ENCODE peak calls at places on chromosomes 13 and 19, in eight cellular contexts. D is stimulated activated CD4-positive, alpha-beta T cell treated with anti-CD3 and anti-CD28 coated beads, Interleukin-1b, Interleukin-23, amount 100 ng/mL, for 24 hours; F is HEK293T; M is GM04504; O is neural progenitor cell; K is RWPE1; E is stimulated activated CD8-positive, alpha-beta memory T cell treated with anti-CD3 and anti-CD28 coated beads, Interleukin-2, amount 100 ng/mL, for 1 hour; H is AG09309. U is an unnamed sample.
A peak's percentile ranks its signal among the peaks of the same experiment; 100 is the strongest.

GRCh38 chr13:40230833-40231266 is 435.6 kb downstream of the FOXO1 start:
- DNase-seq in D (no peak), F (no peak), M (no peak), O (no peak), K (no peak), E (no peak), H (no peak), U (no peak)

GRCh38 chr13:42574435-42575311 is 721 bp downstream of the TNFSF11 start:
- DNase-seq in D (peak; percentile 29), F (no peak), M (no peak), O (peak; percentile 18), K (no peak), E (no peak), H (no peak), U (peak; percentile 74)

GRCh38 chr19:658916-659839 is 3.8 kb downstream of the RNF126 start:
- DNase-seq in D (no peak), F (no peak), M (no peak), O (no peak), K (peak; percentile 82), E (peak; percentile 35), H (no peak), U (peak; percentile 38)

GRCh38 chr13:58858870-58859371 is 1227.4 kb downstream of the PCDH17 start:
- DNase-seq in D (no peak), F (no peak), M (no peak), O (no peak), K (no peak), E (no peak), H (no peak), U (no peak)

GRCh38 chr19:18291590-18292459 is 10.4 kb upstream of the JUND start:
- DNase-seq in D (no peak), F (peak; percentile 70), M (no peak), O (peak; percentile 77), K (peak; percentile 54), E (peak; percentile 66), H (no peak), U (peak; percentile 69)

GRCh38 chr19:289651-290538 is 1.3 kb downstream of the PLPP2 start:
- DNase-seq in D (no peak), F (no peak), M (no peak), O (no peak), K (peak; percentile 87), E (no peak), H (no peak), U (peak; percentile 26)

GRCh38 chr13:106701810-106702341 is 133.9 kb upstream of the ARGLU1 start:
- DNase-seq in D (no peak), F (no peak), M (no peak), O (no peak), K (no peak), E (no peak), H (no peak), U (no peak)

GRCh38 chr13:49935171-49936084 is 712 bp downstream of the SPRYD7 start:
- DNase-seq in D (peak; percentile 7), F (peak; percentile 61), M (no peak), O (peak; percentile 69), K (peak; percentile 30), E (peak; percentile 4), H (no peak), U (peak; percentile 8)

GRCh38 chr19:57888494-57889231 is at the start of gene ZNF814:
- DNase-seq in D (peak; percentile 49), F (no peak), M (peak; percentile 45), O (peak; percentile 96), K (peak; percentile 58), E (peak; percentile 55), H (peak; percentile 29), U (peak; percentile 85)

GRCh38 chr13:47480941-47481340 is 520.1 kb downstream of the SUCLA2 start:
- DNase-seq in D (no peak), F (no peak), M (no peak), O (no peak), K (no peak), E (no peak), H (no peak), U (no peak)

GRCh38 chr13:100394005-100394695 is 194.4 kb downstream of the GGACT start:
- DNase-seq in D (no peak), F (no peak), M (peak; percentile 77), O (no peak), K (no peak), E (no peak), H (peak; percentile 80), U (no peak)

GRCh38 chr13:66748712-66749111 is 481.4 kb downstream of the PCDH9 start:
- DNase-seq in D (no peak), F (no peak), M (no peak), O (no peak), K (no peak), E (no peak), H (no peak), U (no peak)

GRCh38 chr19:41445575-41445974 is 2.6 kb downstream of the ERICH4 start:
- DNase-seq in D (no peak), F (no peak), M (no peak), O (no peak), K (no peak), E (no peak), H (no peak), U (no peak)

GRCh38 chr19:47032171-47032811 is 12.7 kb downstream of the NPAS1 start:
- DNase-seq in D (peak; percentile 46), F (peak; percentile 68), M (no peak), O (peak; percentile 71), K (peak; percentile 71), E (peak; percentile 33), H (no peak), U (peak; percentile 67)

GRCh38 chr19:41934849-41935374 is 6.7 kb upstream of the ERFL start:
- DNase-seq in D (peak; percentile 71), F (peak; percentile 79), M (peak; percentile 33), O (peak; percentile 88), K (peak; percentile 63), E (peak; percentile 44), H (no peak), U (peak; percentile 76)

GRCh38 chr13:83325454-83325853 is 556.8 kb downstream of the SLITRK1 start:
- DNase-seq in D (no peak), F (no peak), M (peak; percentile 14), O (no peak), K (no peak), E (no peak), H (peak; percentile 52), U (no peak)